ENCODE peak calls at places on chromosomes 11 and 22, in five cellular contexts. One of them, this sample, is unnamed.

GRCh38 chr11:92002568-92002967 is 222.1 kb upstream of the FAT3 start:
- DNase-seq in EL: no peak
- DNase-seq in T-cell: no peak
- DNase-seq in NCI-H2171: no peak
- DNase-seq in foreskin fibroblast: no peak
- DNase-seq in this sample: no peak

GRCh38 chr11:72551571-72551970 is 117.2 kb upstream of the CLPB start:
- DNase-seq in T-cell: no peak
- DNase-seq in NCI-H2171: no peak
- DNase-seq in foreskin fibroblast: no peak
- DNase-seq in EL: no peak
- DNase-seq in this sample: no peak

GRCh38 chr11:113179181-113179701 is 135.1 kb upstream of the TTC12 start:
- DNase-seq in T-cell: no peak
- DNase-seq in EL: no peak
- DNase-seq in NCI-H2171: peak
- DNase-seq in foreskin fibroblast: no peak
- DNase-seq in this sample: no peak

GRCh38 chr11:119094816-119095065 is 6.9 kb downstream of the DPAGT1 start:
- DNase-seq in NCI-H2171: no peak
- DNase-seq in foreskin fibroblast: peak
- DNase-seq in T-cell: no peak
- DNase-seq in EL: no peak
- DNase-seq in this sample: no peak

GRCh38 chr11:86069408-86070086 is 663 bp upstream of the PICALM start:
- DNase-seq in foreskin fibroblast: peak
- DNase-seq in T-cell: no peak
- DNase-seq in EL: peak
- DNase-seq in NCI-H2171: no peak
- DNase-seq in this sample: peak

GRCh38 chr11:69370984-69371709 is 77.2 kb downstream of the MYEOV start:
- DNase-seq in foreskin fibroblast: no peak
- DNase-seq in T-cell: no peak
- DNase-seq in EL: no peak
- DNase-seq in NCI-H2171: no peak
- DNase-seq in this sample: no peak

GRCh38 chr11:3183523-3183922 is 18.4 kb upstream of the OSBPL5 start:
- DNase-seq in T-cell: no peak
- DNase-seq in NCI-H2171: no peak
- DNase-seq in foreskin fibroblast: no peak
- DNase-seq in EL: no peak
- DNase-seq in this sample: no peak

GRCh38 chr11:1092145-1092670 is 17.5 kb downstream of the MUC2 start:
- DNase-seq in foreskin fibroblast: no peak
- DNase-seq in EL: no peak
- DNase-seq in NCI-H2171: no peak
- DNase-seq in T-cell: no peak
- DNase-seq in this sample: no peak

GRCh38 chr11:20451568-20451967 is 64.1 kb downstream of the PRMT3 start:
- DNase-seq in NCI-H2171: no peak
- DNase-seq in EL: peak
- DNase-seq in T-cell: no peak
- DNase-seq in foreskin fibroblast: peak
- DNase-seq in this sample: no peak

GRCh38 chr22:30453731-30454510 is 17.9 kb downstream of the SEC14L3 start:
- DNase-seq in T-cell: no peak
- DNase-seq in foreskin fibroblast: peak
- DNase-seq in NCI-H2171: peak
- DNase-seq in EL: peak
- DNase-seq in this sample: no peak

GRCh38 chr11:83195176-83195531 is 1.6 kb downstream of the ANKRD42 start:
- DNase-seq in T-cell: no peak
- DNase-seq in EL: peak
- DNase-seq in foreskin fibroblast: no peak
- DNase-seq in NCI-H2171: no peak
- DNase-seq in this sample: no peak

GRCh38 chr11:125941606-125942275 is 4.1 kb upstream of the VSIG10L2 start:
- DNase-seq in NCI-H2171: peak
- DNase-seq in T-cell: peak
- DNase-seq in foreskin fibroblast: peak
- DNase-seq in EL: peak
- DNase-seq in this sample: peak

GRCh38 chr11:112523917-112524316 is 263.3 kb upstream of the PLET1 start:
- DNase-seq in NCI-H2171: no peak
- DNase-seq in foreskin fibroblast: no peak
- DNase-seq in T-cell: no peak
- DNase-seq in EL: no peak
- DNase-seq in this sample: no peak

GRCh38 chr22:26777402-26777801 is 120.0 kb downstream of the MIAT start:
- DNase-seq in NCI-H2171: no peak
- DNase-seq in foreskin fibroblast: peak
- DNase-seq in EL: peak
- DNase-seq in T-cell: no peak
- DNase-seq in this sample: no peak

GRCh38 chr11:108870373-108871020 is 205.6 kb downstream of the DDX10 start:
- DNase-seq in foreskin fibroblast: peak
- DNase-seq in T-cell: no peak
- DNase-seq in NCI-H2171: no peak
- DNase-seq in EL: peak
- DNase-seq in this sample: no peak

GRCh38 chr11:3786781-3787428 is 10.4 kb downstream of the NUP98 start:
- DNase-seq in foreskin fibroblast: peak
- DNase-seq in T-cell: no peak
- DNase-seq in NCI-H2171: no peak
- DNase-seq in EL: peak
- DNase-seq in this sample: no peak

This sample was measured in DMS 273 treated with DMSO at 0.1 percent for 48 hours.